ENCODE peak calls at places on chromosomes 3 and 15, in four cellular contexts. T is GM12878, M is HL-60, G is GM12891. R is an unnamed sample.

GRCh38 chr3:70824785-70825184 is 512.3 kb upstream of the MDFIC2 start:
- DNase-seq in G (no peak), T (no peak), M (no peak), R (no peak)

GRCh38 chr15:51371271-51371670 is 29.8 kb downstream of the GLDN start:
- DNase-seq in G (no peak), M (no peak), T (no peak), R (no peak)

GRCh38 chr3:58178528-58179234 is 32.1 kb downstream of the DNASE1L3 start:
- DNase-seq in G (no peak), T (no peak), M (no peak), R (no peak)

GRCh38 chr3:111173328-111173900 is 101.8 kb downstream of the NECTIN3 start:
- DNase-seq in M (no peak), G (no peak), T (no peak), R (no peak)

GRCh38 chr15:34708422-34708821 is 46.4 kb downstream of the GJD2 start:
- DNase-seq in G (no peak), T (no peak), M (peak; percentile 1), R (peak; percentile 63)

GRCh38 chr3:100149130-100149529 is 34.8 kb upstream of the FILIP1L start:
- DNase-seq in M (no peak), G (no peak), T (no peak), R (no peak)

GRCh38 chr3:122615303-122615702 is 37.9 kb downstream of the PARP15 start:
- DNase-seq in T (no peak), M (no peak), G (no peak), R (no peak)

GRCh38 chr15:94239474-94239873 is 8.1 kb downstream of the MCTP2 start:
- DNase-seq in T (no peak), M (no peak), G (no peak), R (no peak)

DNA sequence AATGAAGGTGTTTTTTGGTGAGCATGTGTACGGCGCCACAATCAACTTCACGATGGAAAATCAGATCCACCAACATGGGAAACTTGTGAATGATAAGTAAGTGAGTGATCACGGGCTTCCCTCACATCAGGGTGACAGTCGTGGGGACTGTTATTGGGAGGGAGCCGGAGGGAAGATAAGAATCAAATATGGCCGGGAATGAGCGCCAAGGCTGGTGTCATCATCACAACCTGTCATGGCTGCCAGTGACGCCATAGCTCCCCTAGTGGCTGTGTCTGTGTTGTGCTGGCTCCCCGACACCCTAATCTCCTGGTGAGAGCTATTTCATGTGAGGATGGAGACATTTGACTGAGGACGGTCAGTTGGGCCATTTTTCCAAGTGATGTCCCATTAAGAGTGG is 168.5 kb downstream of the SV2B start:
- DNase-seq in M (no peak), T (no peak), G (no peak), R (peak; percentile 82)
- TF ChIP-seq SPI1 in M (no peak), T (no peak), G (no peak), R (no peak)

GRCh38 chr3:55452886-55453285 is 34.2 kb downstream of the WNT5A start:
- DNase-seq in M (no peak), G (no peak), T (no peak), R (no peak)

GRCh38 chr3:55458398-55458797 is 28.7 kb downstream of the WNT5A start:
- DNase-seq in G (no peak), M (no peak), T (no peak), R (no peak)

GRCh38 chr3:55455915-55456314 is 31.2 kb downstream of the WNT5A start:
- DNase-seq in T (no peak), G (no peak), M (no peak), R (no peak)

GRCh38 chr3:55454611-55455010 is 32.5 kb downstream of the WNT5A start:
- DNase-seq in G (no peak), T (no peak), M (no peak), R (no peak)

DNA sequence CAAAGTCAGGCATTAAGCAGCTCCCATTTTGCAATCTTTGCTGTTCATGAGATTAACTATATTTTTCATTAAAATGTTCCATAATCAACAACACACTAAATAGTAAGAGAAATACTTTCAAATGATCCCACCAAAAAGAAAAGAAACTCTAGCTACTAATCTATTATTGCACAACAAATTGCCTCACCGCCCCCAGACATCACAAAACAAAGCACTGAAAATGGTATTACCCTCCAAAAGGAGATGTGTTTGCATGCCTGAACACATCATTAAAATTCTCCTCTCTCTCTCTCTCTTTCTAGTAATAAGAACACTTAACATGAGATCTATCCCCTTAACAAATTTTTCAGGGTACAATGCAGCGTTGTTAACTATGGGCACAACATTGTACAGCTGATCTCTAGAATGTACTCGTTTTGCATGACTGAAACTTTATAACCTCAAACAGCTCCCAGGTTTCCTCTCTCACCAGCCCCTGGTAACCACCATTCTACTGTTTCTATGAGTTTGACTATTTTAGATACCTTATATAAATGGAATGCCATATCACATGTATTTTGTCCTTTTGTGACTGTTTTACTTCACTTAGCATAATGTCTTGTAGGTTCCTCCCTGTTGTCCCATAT is 33.1 kb downstream of the WNT5A start:
- DNase-seq in M (no peak), G (no peak), T (peak; percentile 1), R (no peak)
- TF ChIP-seq SPI1 in M (no peak), G (no peak), T (no peak), R (no peak)

DNA sequence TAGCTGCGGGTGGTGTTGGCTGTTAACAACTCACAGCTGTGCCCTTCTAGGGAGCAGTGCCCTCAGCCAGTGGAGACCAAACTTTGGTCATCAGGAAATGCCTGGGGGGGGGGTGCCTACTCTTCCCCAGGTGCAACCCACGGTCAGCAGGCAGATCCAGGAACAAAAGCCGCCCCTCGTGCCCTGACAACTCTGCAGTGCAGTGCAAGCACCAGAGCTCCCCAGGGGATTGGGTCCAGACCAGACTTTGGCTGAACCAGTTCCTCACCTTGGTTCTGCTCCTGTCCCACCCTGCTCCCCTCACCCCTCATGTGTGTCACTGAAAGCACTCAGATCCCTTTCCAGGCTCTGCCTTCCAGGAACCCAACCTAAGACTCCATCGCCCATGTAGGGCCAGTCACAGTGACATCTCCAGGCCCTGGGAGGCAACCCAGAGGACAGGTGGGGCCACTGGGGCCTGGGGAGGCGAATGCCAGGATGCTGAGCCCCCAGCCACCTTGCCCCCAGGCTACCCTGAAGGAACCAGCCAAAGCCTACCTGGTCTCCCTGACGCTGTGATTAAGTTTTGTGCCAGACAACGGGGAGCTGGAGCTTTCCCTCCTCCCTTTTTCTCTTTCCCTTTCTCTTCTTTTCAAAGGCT is 207.4 kb upstream of the LINGO1 start:
- DNase-seq in G (no peak), M (no peak), T (no peak), R (no peak)
- TF ChIP-seq SPI1 in G (no peak), M (no peak), T (no peak), R (no peak)

GRCh38 chr3:45223889-45224730 is 2.0 kb downstream of the TMEM158 start:
- DNase-seq in M (no peak), G (no peak), T (no peak), R (no peak)
- TF ChIP-seq SPI1 in M (no peak), G (no peak), T (no peak), R (no peak)

GRCh38 chr3:197366301-197367044 is 68.1 kb upstream of the DLG1 start:
- DNase-seq in M (no peak), T (no peak), G (no peak), R (no peak)
- TF ChIP-seq SPI1 in M (no peak), T (no peak), G (no peak), R (no peak)

DNA sequence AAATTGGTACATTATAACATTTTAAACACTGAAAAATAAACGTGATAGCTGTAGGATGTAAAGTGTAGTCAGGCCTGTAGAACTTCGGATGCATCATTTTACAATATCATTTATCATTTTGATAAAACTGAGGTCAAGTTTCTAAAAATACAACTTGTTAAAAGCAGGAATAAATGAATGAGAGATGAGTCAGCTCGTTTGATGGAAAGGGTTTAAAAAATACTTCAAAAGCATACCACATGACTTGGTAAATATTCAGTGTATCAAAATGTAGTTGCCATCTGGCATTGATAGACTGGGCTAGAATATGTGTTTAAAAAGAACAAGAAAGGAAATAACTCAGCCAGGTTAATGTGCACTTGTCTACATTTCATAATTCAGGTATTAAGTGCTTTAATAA is 357.0 kb downstream of the TIGIT start:
- DNase-seq in G (no peak), T (no peak), M (no peak), R (no peak)
- TF ChIP-seq SPI1 in G (no peak), T (no peak), M (no peak), R (no peak)

GRCh38 chr15:88563638-88564037 is 17.2 kb upstream of the DET1 start:
- DNase-seq in G (no peak), M (no peak), T (no peak), R (peak; percentile 40)
- TF ChIP-seq SPI1 in G (no peak), M (no peak), T (no peak), R (peak; percentile 30)

GRCh38 chr3:12990306-12990705 is 82.9 kb downstream of the IQSEC1 start:
- DNase-seq in G (no peak), M (no peak), T (no peak), R (no peak)

GRCh38 chr3:12990781-12991480 is 82.3 kb downstream of the IQSEC1 start:
- DNase-seq in G (no peak), M (no peak), T (no peak), R (no peak)

GRCh38 chr3:12991861-12992281 is 81.4 kb downstream of the IQSEC1 start:
- DNase-seq in T (no peak), M (no peak), G (no peak), R (no peak)

GRCh38 chr3:12992629-12993021 is 80.6 kb downstream of the IQSEC1 start:
- DNase-seq in T (no peak), M (no peak), G (no peak), R (no peak)

GRCh38 chr3:12991481-12991837 is 81.8 kb downstream of the IQSEC1 start:
- DNase-seq in T (no peak), M (no peak), G (no peak), R (no peak)
- TF ChIP-seq SPI1 in T (no peak), M (no peak), G (no peak), R (no peak)

GRCh38 chr3:55412580-55412979 is 74.5 kb downstream of the WNT5A start:
- DNase-seq in M (no peak), G (no peak), T (no peak), R (no peak)

GRCh38 chr3:55417211-55417610 is 69.9 kb downstream of the WNT5A start:
- DNase-seq in G (no peak), M (no peak), T (no peak), R (no peak)

GRCh38 chr3:55413236-55413635 is 73.9 kb downstream of the WNT5A start:
- DNase-seq in M (no peak), T (no peak), G (no peak), R (no peak)

GRCh38 chr3:55416381-55416821 is 70.7 kb downstream of the WNT5A start:
- DNase-seq in M (no peak), G (no peak), T (no peak), R (no peak)
- TF ChIP-seq SPI1 in M (no peak), G (no peak), T (no peak), R (no peak)

DNA sequence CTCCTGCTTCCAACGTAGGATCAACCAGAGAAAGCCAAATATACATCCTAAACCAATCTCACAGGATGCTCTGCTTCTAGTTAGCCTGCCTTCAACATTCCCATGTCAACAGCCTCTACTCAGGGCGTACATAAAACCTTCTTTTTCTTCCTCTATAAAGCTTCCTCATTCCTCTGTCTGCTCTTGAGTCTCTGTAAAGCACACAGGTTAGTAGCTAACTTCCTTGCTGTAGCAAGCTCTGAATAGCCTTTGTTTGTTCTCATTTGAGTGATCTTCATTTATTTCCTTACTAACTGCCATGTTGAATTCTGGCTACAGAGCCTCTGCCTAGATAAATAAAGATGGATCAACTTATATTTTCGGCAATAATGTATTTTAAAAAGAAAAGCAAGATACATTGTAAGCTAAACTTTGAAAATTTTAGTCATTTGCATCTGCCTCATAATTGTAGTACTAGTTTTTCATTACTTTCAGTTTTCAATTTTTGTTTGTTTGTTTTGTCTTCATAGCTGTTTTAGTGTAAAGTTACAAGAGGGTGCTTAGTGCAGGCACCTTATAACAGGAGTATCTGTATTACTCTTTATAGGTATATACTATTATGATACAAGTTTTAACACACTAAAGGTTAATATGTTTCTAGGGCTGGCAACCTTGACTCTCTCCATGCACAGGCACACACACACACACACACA is 498.2 kb downstream of the PYDC2 start:
- DNase-seq in T (no peak), G (no peak), M (no peak), R (no peak)
- TF ChIP-seq SPI1 in T (no peak), G (no peak), M (no peak), R (no peak)

R was measured in K562.